ENCODE peak calls at places on chromosomes 3 and 15, in seven cellular contexts. U is coronary artery, W is AG09319, X is A549, O is Peyer's patch, D is mesothelial cell of epicardium, Z is RWPE1. Q is an unnamed sample.

GRCh38 chr15:70339551-70340517 is 242.1 kb upstream of the TLE3 start:
- DNase-seq in U (peak), W (no peak), X (no peak), O (peak), D (no peak), Z (no peak), Q (no peak)

GRCh38 chr3:113258311-113258710 is 47.0 kb downstream of the BOC start:
- DNase-seq in U (no peak), W (no peak), X (no peak), O (no peak), D (no peak), Z (no peak), Q (no peak)

GRCh38 chr3:190092250-190092649 is 28.4 kb downstream of the P3H2 start:
- DNase-seq in U (no peak), W (no peak), X (no peak), O (no peak), D (no peak), Z (peak), Q (no peak)

GRCh38 chr3:70065666-70066253 is 66.2 kb downstream of the SAMMSON start:
- DNase-seq in U (no peak), W (no peak), X (peak), O (no peak), D (no peak), Z (no peak), Q (no peak)

GRCh38 chr3:104275199-104275598 is 1091.5 kb upstream of the ALCAM start:
- DNase-seq in U (no peak), W (no peak), X (no peak), O (no peak), D (no peak), Z (no peak), Q (no peak)

GRCh38 chr15:57885435-57885834 is 178.9 kb downstream of the POLR2M start:
- DNase-seq in U (no peak), W (no peak), X (no peak), O (no peak), D (no peak), Z (no peak), Q (no peak)

GRCh38 chr3:183400352-183400751 is 28.1 kb downstream of the MCF2L2 start:
- DNase-seq in U (no peak), W (no peak), X (no peak), O (no peak), D (no peak), Z (no peak), Q (peak)

GRCh38 chr3:46999516-47000197 is 20.2 kb downstream of the NBEAL2 start:
- DNase-seq in U (no peak), W (no peak), X (no peak), O (no peak), D (no peak), Z (no peak), Q (no peak)

GRCh38 chr3:24315991-24316390 is 178.7 kb downstream of the THRB start:
- DNase-seq in U (no peak), W (peak), X (no peak), O (no peak), D (no peak), Z (no peak), Q (no peak)

GRCh38 chr3:167051421-167051820 is 328.7 kb downstream of the ZBBX start:
- DNase-seq in U (no peak), W (no peak), X (no peak), O (no peak), D (no peak), Z (no peak), Q (no peak)

GRCh38 chr3:127791221-127791913 is 30.9 kb downstream of the MGLL start:
- DNase-seq in U (no peak), W (peak), X (peak), O (peak), D (no peak), Z (peak), Q (no peak)

GRCh38 chr15:85379403-85380131 is 836 bp upstream of the AKAP13 start:
- DNase-seq in U (no peak), W (no peak), X (peak), O (peak), D (no peak), Z (no peak), Q (no peak)

GRCh38 chr15:78216276-78217229 is 17.8 kb downstream of the ACSBG1 start:
- DNase-seq in U (no peak), W (no peak), X (peak), O (peak), D (no peak), Z (peak), Q (no peak)

GRCh38 chr3:99866167-99866810 is 48.6 kb downstream of the CMSS1 start:
- DNase-seq in U (no peak), W (no peak), X (no peak), O (no peak), D (no peak), Z (no peak), Q (no peak)

GRCh38 chr3:24387493-24387892 is 107.2 kb downstream of the THRB start:
- DNase-seq in U (no peak), W (peak), X (no peak), O (no peak), D (no peak), Z (no peak), Q (no peak)

GRCh38 chr3:29926391-29926790 is 645.5 kb downstream of the RBMS3 start:
- DNase-seq in U (no peak), W (no peak), X (no peak), O (no peak), D (no peak), Z (no peak), Q (no peak)

GRCh38 chr3:38003371-38003816 is 12.8 kb downstream of the VILL start:
- DNase-seq in U (no peak), W (no peak), X (peak), O (peak), D (no peak), Z (no peak), Q (peak)

GRCh38 chr3:13335503-13335902 is 84.6 kb downstream of the NUP210 start:
- DNase-seq in U (no peak), W (no peak), X (no peak), O (no peak), D (no peak), Z (no peak), Q (no peak)

GRCh38 chr3:42743204-42743995 is 29.7 kb downstream of the CCDC13 start:
- DNase-seq in U (no peak), W (no peak), X (no peak), O (no peak), D (no peak), Z (no peak), Q (no peak)

GRCh38 chr3:181609156-181609767 is 102.5 kb upstream of the SOX2 start:
- DNase-seq in U (no peak), W (no peak), X (no peak), O (no peak), D (no peak), Z (no peak), Q (no peak)

GRCh38 chr15:22992026-22992331 is 11.8 kb upstream of the CYFIP1 start:
- DNase-seq in U (no peak), W (no peak), X (no peak), O (peak), D (no peak), Z (no peak), Q (no peak)

GRCh38 chr3:110886514-110886913 is 185.1 kb upstream of the NECTIN3 start:
- DNase-seq in U (no peak), W (no peak), X (no peak), O (no peak), D (no peak), Z (no peak), Q (no peak)

GRCh38 chr3:11820540-11821041 is 26.1 kb downstream of the TAMM41 start:
- DNase-seq in U (no peak), W (no peak), X (peak), O (no peak), D (no peak), Z (no peak), Q (no peak)

GRCh38 chr15:31300208-31300661 is 26.4 kb upstream of the KLF13 start:
- DNase-seq in U (no peak), W (no peak), X (no peak), O (peak), D (no peak), Z (no peak), Q (no peak)

GRCh38 chr15:97522362-97522761 is 438.1 kb upstream of the ARRDC4 start:
- DNase-seq in U (no peak), W (no peak), X (no peak), O (no peak), D (no peak), Z (no peak), Q (no peak)

GRCh38 chr3:99505646-99506269 is 132.6 kb upstream of the COL8A1 start:
- DNase-seq in U (no peak), W (peak), X (peak), O (peak), D (no peak), Z (no peak), Q (no peak)

GRCh38 chr3:29373016-29373690 is 92.3 kb downstream of the RBMS3 start:
- DNase-seq in U (no peak), W (peak), X (no peak), O (no peak), D (no peak), Z (no peak), Q (no peak)

GRCh38 chr3:188453431-188454384 is 299.8 kb downstream of the LPP start:
- DNase-seq in U (no peak), W (no peak), X (no peak), O (no peak), D (no peak), Z (no peak), Q (no peak)

GRCh38 chr3:183210341-183210740 is 42.7 kb upstream of the B3GNT5 start:
- DNase-seq in U (no peak), W (no peak), X (no peak), O (no peak), D (no peak), Z (no peak), Q (no peak)

GRCh38 chr15:57772223-57772957 is 65.9 kb downstream of the POLR2M start:
- DNase-seq in U (no peak), W (no peak), X (no peak), O (no peak), D (no peak), Z (peak), Q (no peak)

GRCh38 chr3:5021571-5022092 is 42.4 kb downstream of the BHLHE40 start:
- DNase-seq in U (no peak), W (no peak), X (peak), O (no peak), D (no peak), Z (peak), Q (no peak)

GRCh38 chr3:155282416-155283091 is 10.9 kb downstream of the STRIT1 start:
- DNase-seq in U (no peak), W (no peak), X (no peak), O (no peak), D (no peak), Z (no peak), Q (no peak)

GRCh38 chr3:146504546-146505197 is 35.3 kb upstream of the PLSCR2 start:
- DNase-seq in U (no peak), W (no peak), X (peak), O (no peak), D (no peak), Z (no peak), Q (no peak)

GRCh38 chr3:108437439-108437838 is 73.0 kb downstream of the MYH15 start:
- DNase-seq in U (no peak), W (no peak), X (no peak), O (no peak), D (no peak), Z (no peak), Q (no peak)

GRCh38 chr15:101114146-101114545 is 137.7 kb downstream of the CHSY1 start:
- DNase-seq in U (no peak), W (no peak), X (no peak), O (no peak), D (no peak), Z (no peak), Q (no peak)

GRCh38 chr15:70853270-70853854 is 595 bp downstream of the LARP6 start:
- DNase-seq in U (no peak), W (no peak), X (no peak), O (no peak), D (no peak), Z (peak), Q (no peak)

GRCh38 chr15:46312133-46312740 is 677.4 kb downstream of the SQOR start:
- DNase-seq in U (no peak), W (peak), X (peak), O (peak), D (peak), Z (peak), Q (no peak)

GRCh38 chr3:149590691-149591441 is 67.0 kb downstream of the WWTR1 start:
- DNase-seq in U (no peak), W (no peak), X (no peak), O (no peak), D (no peak), Z (no peak), Q (no peak)

GRCh38 chr15:62360286-62360685 is 195.2 kb upstream of the C2CD4B start:
- DNase-seq in U (no peak), W (no peak), X (no peak), O (no peak), D (no peak), Z (no peak), Q (no peak)

GRCh38 chr3:139283301-139283700 is 60.5 kb upstream of the MRPS22 start:
- DNase-seq in U (no peak), W (no peak), X (no peak), O (no peak), D (no peak), Z (no peak), Q (no peak)

DNA sequence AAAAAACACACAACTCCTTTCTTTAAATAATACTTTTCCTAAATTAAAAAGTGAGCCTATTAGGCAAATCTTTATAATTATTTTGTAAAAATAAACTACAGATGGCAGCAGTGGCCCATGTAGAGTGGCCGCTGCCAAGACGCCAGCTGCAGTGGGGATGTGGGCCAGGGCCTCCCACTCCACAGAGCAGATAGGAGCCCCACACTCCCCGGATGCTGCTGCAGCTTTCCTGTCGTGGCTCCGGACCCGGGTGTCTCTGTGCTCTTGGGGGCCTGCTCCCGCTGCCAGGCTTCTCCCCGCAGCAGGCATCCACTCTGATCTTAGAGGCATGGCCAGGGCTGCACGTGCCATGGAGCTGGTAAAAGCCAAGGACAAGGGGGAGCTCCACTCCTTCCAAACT is 67.5 kb downstream of the PROS1 start:
- DNase-seq in U (no peak), W (no peak), X (no peak), O (no peak), D (no peak), Z (no peak), Q (no peak)
- TF ChIP-seq CTCF in U (no peak), W (no peak), X (no peak), O (no peak), D (no peak), Z (no peak), Q (no peak)

DNA sequence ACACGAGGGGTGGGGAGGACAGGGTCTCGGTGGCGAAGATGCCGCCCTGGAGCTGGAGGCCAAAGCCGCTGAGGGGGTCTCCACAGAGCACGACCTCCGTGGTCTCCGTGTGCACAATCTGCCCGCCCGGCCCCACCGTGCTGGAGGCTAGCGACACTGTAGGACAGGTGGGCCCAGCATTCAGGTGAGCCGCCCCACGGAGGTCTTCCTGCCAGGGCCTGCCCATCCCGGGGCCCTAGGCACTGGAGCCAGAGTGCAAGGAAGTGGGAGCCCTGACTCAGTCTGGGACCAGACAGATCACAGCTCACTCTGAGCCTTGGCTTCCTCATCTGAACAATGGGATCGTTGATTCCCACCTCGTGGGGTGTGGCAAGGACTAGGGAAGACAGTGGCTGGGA is 25.8 kb downstream of the GRIP2 start:
- DNase-seq in U (no peak), W (no peak), X (no peak), O (peak), D (no peak), Z (no peak), Q (no peak)
- TF ChIP-seq CTCF in U (no peak), W (no peak), X (no peak), O (no peak), D (no peak), Z (no peak), Q (no peak)

GRCh38 chr3:59056706-59057105 is 6.9 kb upstream of the CFAP20DC start:
- DNase-seq in U (no peak), W (peak), X (no peak), O (no peak), D (no peak), Z (no peak), Q (no peak)
- TF ChIP-seq CTCF in U (no peak), W (no peak), X (no peak), O (no peak), D (no peak), Z (no peak), Q (no peak)

GRCh38 chr15:39099524-39099923 is 481.4 kb upstream of the THBS1 start:
- DNase-seq in U (no peak), W (no peak), X (no peak), O (no peak), D (no peak), Z (no peak), Q (no peak)
- TF ChIP-seq CTCF in U (no peak), W (no peak), X (no peak), O (no peak), D (no peak), Z (no peak), Q (no peak)